ENCODE peak calls at places on chromosomes 6 and 20, in six cellular contexts. J, O, L, E, R and F are unnamed samples.

GRCh38 chr6:151016107-151016506 is 150.6 kb downstream of the MTHFD1L start:
- DNase-seq in L (no peak), J (no peak), O (no peak), E (no peak), R (no peak), F (no peak)

GRCh38 chr6:37517411-37517812 is 17.7 kb upstream of the CCDC167 start:
- DNase-seq in R (no peak), L (no peak), J (no peak), E (no peak), O (no peak), F (no peak)

GRCh38 chr6:144993870-144994269 is 708.7 kb downstream of the UTRN start:
- DNase-seq in J (no peak), E (peak; percentile 4), R (no peak), O (no peak), L (peak; percentile 79), F (no peak)

GRCh38 chr6:123808556-123808955 is 4.9 kb downstream of the NKAIN2 start:
- DNase-seq in L (no peak), R (no peak), J (no peak), O (no peak), E (no peak), F (no peak)

GRCh38 chr6:27297857-27298730 is 14.0 kb downstream of the POM121L2 start:
- DNase-seq in L (peak; percentile 51), R (no peak), E (peak; percentile 51), O (no peak), J (no peak), F (no peak)

GRCh38 chr20:12153616-12154015 is 235.9 kb downstream of the BTBD3 start:
- DNase-seq in E (peak; percentile 61), R (no peak), L (peak; percentile 56), J (no peak), O (no peak), F (no peak)

GRCh38 chr6:167825759-167826229 is 917 bp upstream of the AFDN start:
- DNase-seq in E (no peak), O (peak; percentile 28), L (no peak), J (peak; percentile 47), R (peak; percentile 85), F (peak; percentile 29)

GRCh38 chr20:54203281-54203680 is 4.6 kb upstream of the PFDN4 start:
- DNase-seq in R (no peak), E (no peak), J (no peak), O (no peak), L (no peak), F (no peak)

GRCh38 chr20:63508072-63508768 is 9.3 kb upstream of the EEF1A2 start:
- DNase-seq in L (no peak), R (peak; percentile 40), E (no peak), J (no peak), O (peak; percentile 8), F (no peak)

GRCh38 chr20:57155415-57155814 is 111.0 kb downstream of the BMP7 start:
- DNase-seq in O (no peak), J (no peak), R (no peak), E (no peak), L (no peak), F (no peak)

GRCh38 chr6:44298055-44298803 is 14.9 kb downstream of the AARS2 start:
- DNase-seq in E (no peak), J (no peak), L (no peak), R (no peak), O (no peak), F (no peak)

GRCh38 chr6:14009416-14009815 is 84.7 kb downstream of the RNF182 start:
- DNase-seq in E (no peak), O (no peak), R (no peak), J (no peak), L (no peak), F (no peak)

GRCh38 chr6:48135352-48136084 is 24.5 kb upstream of the PTCHD4 start:
- DNase-seq in O (no peak), E (peak; percentile 94), R (no peak), J (no peak), L (peak; percentile 4), F (no peak)

GRCh38 chr20:23246682-23247664 is 103.6 kb upstream of the NXT1 start:
- DNase-seq in R (no peak), J (peak; percentile 63), O (peak; percentile 39), E (peak; percentile 49), L (no peak), F (no peak)

GRCh38 chr6:40210628-40211056 is 276.4 kb upstream of the MOCS1 start:
- DNase-seq in R (no peak), L (no peak), J (no peak), O (no peak), E (no peak), F (no peak)

GRCh38 chr6:16257999-16258708 is 19.8 kb downstream of the GMPR start:
- DNase-seq in O (peak; percentile 52), E (peak; percentile 26), L (peak; percentile 17), J (no peak), R (no peak), F (no peak)

GRCh38 chr20:44021186-44021585 is 106.5 kb downstream of the TOX2 start:
- DNase-seq in L (no peak), R (no peak), E (no peak), O (no peak), J (no peak), F (no peak)

GRCh38 chr20:47335251-47336012 is 21.1 kb downstream of the ZMYND8 start:
- DNase-seq in J (no peak), E (no peak), O (no peak), R (no peak), L (no peak), F (no peak)

GRCh38 chr6:17705428-17705777 is 1.3 kb downstream of the NUP153 start:
- DNase-seq in J (no peak), E (peak; percentile 83), L (peak; percentile 75), O (peak; percentile 69), R (no peak), F (no peak)

GRCh38 chr20:25549172-25549865 is 36.0 kb downstream of the NINL start:
- DNase-seq in E (no peak), J (no peak), R (no peak), L (no peak), O (no peak), F (no peak)

GRCh38 chr6:134425521-134426316 is 107.8 kb upstream of the SGK1 start:
- DNase-seq in R (no peak), E (no peak), J (no peak), O (no peak), L (no peak), F (no peak)

GRCh38 chr6:135909737-135910387 is 58.4 kb downstream of the PDE7B start:
- DNase-seq in L (peak; percentile 36), O (no peak), J (no peak), E (peak; percentile 59), R (no peak), F (no peak)

GRCh38 chr6:154841109-154841508 is 107.9 kb downstream of the SCAF8 start:
- DNase-seq in L (no peak), O (no peak), J (no peak), R (no peak), E (no peak), F (no peak)

GRCh38 chr6:147401779-147402178 is 106.7 kb upstream of the SAMD5 start:
- DNase-seq in J (no peak), R (no peak), L (no peak), O (no peak), E (no peak), F (no peak)

GRCh38 chr6:74000582-74000981 is 304.6 kb downstream of the CD109 start:
- DNase-seq in E (no peak), R (no peak), J (no peak), O (no peak), L (peak; percentile 66), F (no peak)

GRCh38 chr6:143034689-143035334 is 25.9 kb upstream of the AIG1 start:
- DNase-seq in E (no peak), R (peak; percentile 65), O (no peak), L (no peak), J (no peak), F (no peak)

GRCh38 chr20:50038574-50038991 is 55.8 kb downstream of the SNAI1 start:
- DNase-seq in R (no peak), J (no peak), E (no peak), L (no peak), O (no peak), F (no peak)

GRCh38 chr6:137487181-137487910 is 6.8 kb downstream of the OLIG3 start:
- DNase-seq in L (no peak), J (no peak), R (no peak), O (no peak), E (no peak), F (no peak)

GRCh38 chr6:27129095-27129815 is 118.2 kb upstream of the PRSS16 start:
- DNase-seq in L (peak; percentile 38), J (no peak), E (no peak), O (no peak), R (no peak), F (no peak)

GRCh38 chr6:2891768-2892170 is 11.3 kb downstream of the SERPINB9 start:
- DNase-seq in L (no peak), O (no peak), E (no peak), R (no peak), J (no peak), F (peak; percentile 58)

GRCh38 chr6:107636486-107636885 is 146.6 kb downstream of the SOBP start:
- DNase-seq in E (no peak), R (no peak), J (no peak), O (no peak), L (no peak), F (no peak)
- TF ChIP-seq CTCF in E (no peak), R (no peak), J (no peak), O (no peak), L (no peak), F (no peak)

GRCh38 chr6:67935976-67936477 is 699.1 kb upstream of the ADGRB3 start:
- DNase-seq in J (no peak), L (no peak), E (no peak), O (no peak), R (no peak), F (no peak)

DNA sequence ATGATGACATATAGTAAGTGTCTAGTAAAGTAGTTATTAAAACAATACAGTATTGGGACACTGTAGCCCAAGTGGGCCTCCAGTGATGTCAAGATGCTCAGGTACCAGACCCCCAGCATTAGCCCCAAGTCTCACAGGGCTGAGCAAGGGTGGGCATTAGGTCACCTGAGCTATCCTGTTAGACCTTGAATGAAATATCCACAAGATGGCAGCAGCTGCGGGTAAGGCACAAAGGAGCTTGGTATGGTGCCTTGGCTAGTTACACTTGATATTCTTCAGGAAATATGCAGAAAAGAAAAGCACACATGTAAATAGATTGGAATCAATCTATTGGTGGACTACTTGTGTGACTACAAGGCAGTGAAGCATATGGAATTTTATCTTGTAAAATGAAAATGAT is 701.8 kb upstream of the ADGRB3 start:
- DNase-seq in J (no peak), R (no peak), E (no peak), L (no peak), O (no peak), F (no peak)
- TF ChIP-seq CTCF in J (no peak), R (no peak), E (no peak), L (no peak), O (no peak), F (no peak)

DNA sequence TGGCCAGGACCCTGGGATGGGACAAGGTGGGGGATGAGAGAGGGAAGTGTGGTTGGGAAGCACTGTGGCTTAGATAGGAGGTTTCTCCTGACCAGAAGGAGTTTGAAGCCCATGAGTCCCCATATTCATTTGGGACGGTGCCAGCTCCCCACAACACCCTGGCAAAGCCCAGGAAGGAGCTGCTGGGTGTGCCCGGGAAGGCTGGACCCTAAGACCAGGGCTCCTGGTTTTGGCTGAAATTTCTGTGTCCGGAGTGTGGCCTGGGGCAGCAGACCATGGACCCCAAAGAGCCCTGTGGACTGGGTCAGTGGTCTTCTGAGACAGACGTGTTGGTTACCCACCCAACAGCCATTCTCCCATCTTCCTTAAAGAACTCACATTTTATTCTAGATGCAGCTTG is 15.2 kb downstream of the MAPK13 start:
- DNase-seq in J (no peak), E (no peak), R (no peak), O (no peak), L (no peak), F (no peak)
- TF ChIP-seq CTCF in J (no peak), E (no peak), R (no peak), O (no peak), L (no peak), F (no peak)

GRCh38 chr20:36951198-36951976 is at the start of gene SAMHD1:
- DNase-seq in L (peak; percentile 98), E (peak; percentile 99), R (peak; percentile 99), O (peak; percentile 98), J (peak; percentile 96), F (peak; percentile 85)
- TF ChIP-seq CTCF in L (no peak), E (peak; percentile 4), R (peak; percentile 9), O (peak; percentile 37), J (peak; percentile 32), F (no peak)